ENCODE peak calls at places on chromosome 7, in seven cellular contexts. One of them, this sample, is unnamed.

GRCh38 chr7:106767498-106768323 is 97.4 kb upstream of the PIK3CG start:
- DNase-seq in AG04450: peak; percentile 61
- DNase-seq in NCI-H524 treated with DMSO at 0.1 percent for 48 hours: no peak
- DNase-seq in anterior cingulate cortex: no peak
- DNase-seq in HEK293T: no peak
- DNase-seq in GM10248: no peak
- DNase-seq in hypothalamus: no peak
- DNase-seq in this sample: peak; percentile 79

GRCh38 chr7:106938803-106939202 is 73.7 kb downstream of the PIK3CG start:
- DNase-seq in anterior cingulate cortex: no peak
- DNase-seq in hypothalamus: no peak
- DNase-seq in AG04450: no peak
- DNase-seq in NCI-H524 treated with DMSO at 0.1 percent for 48 hours: no peak
- DNase-seq in HEK293T: no peak
- DNase-seq in GM10248: no peak
- DNase-seq in this sample: no peak

GRCh38 chr7:150451097-150451793 is 815 bp downstream of the GIMAP8 start:
- DNase-seq in AG04450: no peak
- DNase-seq in HEK293T: no peak
- DNase-seq in anterior cingulate cortex: peak; percentile 4
- DNase-seq in GM10248: peak; percentile 54
- DNase-seq in hypothalamus: peak; percentile 23
- DNase-seq in NCI-H524 treated with DMSO at 0.1 percent for 48 hours: no peak
- DNase-seq in this sample: no peak

GRCh38 chr7:20417260-20417659 is 86.6 kb downstream of the ITGB8 start:
- DNase-seq in AG04450: no peak
- DNase-seq in GM10248: no peak
- DNase-seq in NCI-H524 treated with DMSO at 0.1 percent for 48 hours: no peak
- DNase-seq in hypothalamus: no peak
- DNase-seq in HEK293T: no peak
- DNase-seq in anterior cingulate cortex: no peak
- DNase-seq in this sample: no peak

GRCh38 chr7:134421998-134422397 is 36.9 kb downstream of the AKR1B1 start:
- DNase-seq in AG04450: no peak
- DNase-seq in NCI-H524 treated with DMSO at 0.1 percent for 48 hours: no peak
- DNase-seq in anterior cingulate cortex: no peak
- DNase-seq in GM10248: no peak
- DNase-seq in HEK293T: no peak
- DNase-seq in hypothalamus: no peak
- DNase-seq in this sample: peak; percentile 23

GRCh38 chr7:123751816-123752215 is 3.0 kb upstream of the WASL start:
- DNase-seq in hypothalamus: no peak
- DNase-seq in HEK293T: no peak
- DNase-seq in NCI-H524 treated with DMSO at 0.1 percent for 48 hours: no peak
- DNase-seq in AG04450: no peak
- DNase-seq in anterior cingulate cortex: no peak
- DNase-seq in GM10248: no peak
- DNase-seq in this sample: no peak

GRCh38 chr7:6258440-6259182 is 13.8 kb downstream of the CYTH3 start:
- DNase-seq in NCI-H524 treated with DMSO at 0.1 percent for 48 hours: no peak
- DNase-seq in GM10248: no peak
- DNase-seq in anterior cingulate cortex: no peak
- DNase-seq in HEK293T: no peak
- DNase-seq in hypothalamus: no peak
- DNase-seq in AG04450: no peak
- DNase-seq in this sample: peak; percentile 63

GRCh38 chr7:148044173-148044572 is 546.4 kb upstream of the C7orf33 start:
- DNase-seq in HEK293T: no peak
- DNase-seq in anterior cingulate cortex: no peak
- DNase-seq in AG04450: no peak
- DNase-seq in hypothalamus: no peak
- DNase-seq in NCI-H524 treated with DMSO at 0.1 percent for 48 hours: no peak
- DNase-seq in GM10248: no peak
- DNase-seq in this sample: no peak

GRCh38 chr7:114921636-114922150 is at the start of gene MDFIC:
- DNase-seq in HEK293T: peak; percentile 42
- DNase-seq in GM10248: no peak
- DNase-seq in anterior cingulate cortex: no peak
- DNase-seq in AG04450: no peak
- DNase-seq in hypothalamus: no peak
- DNase-seq in NCI-H524 treated with DMSO at 0.1 percent for 48 hours: no peak
- DNase-seq in this sample: peak; percentile 39

GRCh38 chr7:140417456-140418155 is 13.7 kb downstream of the RAB19 start:
- DNase-seq in AG04450: no peak
- DNase-seq in HEK293T: no peak
- DNase-seq in GM10248: no peak
- DNase-seq in hypothalamus: no peak
- DNase-seq in NCI-H524 treated with DMSO at 0.1 percent for 48 hours: no peak
- DNase-seq in anterior cingulate cortex: no peak
- DNase-seq in this sample: no peak

GRCh38 chr7:9030131-9030530 is 596.7 kb downstream of the NXPH1 start:
- DNase-seq in GM10248: no peak
- DNase-seq in HEK293T: no peak
- DNase-seq in AG04450: no peak
- DNase-seq in hypothalamus: no peak
- DNase-seq in NCI-H524 treated with DMSO at 0.1 percent for 48 hours: no peak
- DNase-seq in anterior cingulate cortex: no peak
- DNase-seq in this sample: no peak

GRCh38 chr7:17998692-17999091 is 29.0 kb downstream of the PRPS1L1 start:
- DNase-seq in NCI-H524 treated with DMSO at 0.1 percent for 48 hours: no peak
- DNase-seq in GM10248: no peak
- DNase-seq in HEK293T: no peak
- DNase-seq in AG04450: no peak
- DNase-seq in anterior cingulate cortex: no peak
- DNase-seq in hypothalamus: no peak
- DNase-seq in this sample: no peak